ENCODE peak calls at places on chromosomes 4 and X, in five cellular contexts. N is activated CD8-positive, alpha-beta memory T cell treated with anti-CD3 and anti-CD28 coated beads, Interleukin-2, amount 50 U/mL, for 48 hours; O is RKO; S is M059J; F is hypothalamus. E is an unnamed sample.

GRCh38 chr4:178311992-178312391 is 869.8 kb upstream of the AGA start:
- DNase-seq in N (no peak), O (no peak), S (no peak), F (no peak), E (no peak)

GRCh38 chr4:156298230-156298629 is 344.6 kb upstream of the CTSO start:
- DNase-seq in N (no peak), O (no peak), S (peak), F (no peak), E (no peak)

GRCh38 chrX:124719060-124719459 is 372.7 kb downstream of the SH2D1A start:
- DNase-seq in N (no peak), O (no peak), S (no peak), F (no peak), E (no peak)

GRCh38 chr4:184417802-184418511 is 56.4 kb downstream of the IRF2 start:
- DNase-seq in N (no peak), O (peak), S (peak), F (peak), E (peak)

GRCh38 chrX:637660-638481 is 7.3 kb downstream of the SHOX start:
- DNase-seq in N (no peak), O (no peak), S (no peak), F (no peak), E (no peak)

GRCh38 chrX:115413246-115413878 is 123.8 kb downstream of the LUZP4 start:
- DNase-seq in N (no peak), O (no peak), S (peak), F (no peak), E (no peak)

GRCh38 chr4:118340109-118340508 is 12.7 kb downstream of the PRSS12 start:
- DNase-seq in N (no peak), O (no peak), S (no peak), F (no peak), E (no peak)

GRCh38 chrX:108001218-108001814 is 19.1 kb upstream of the TEX13B start:
- DNase-seq in N (no peak), O (peak), S (peak), F (no peak), E (peak)

GRCh38 chrX:39984191-39984956 is 113.4 kb downstream of the BCOR start:
- DNase-seq in N (no peak), O (no peak), S (no peak), F (no peak), E (peak)

GRCh38 chr4:86664959-86665358 is 70.8 kb downstream of the PTPN13 start:
- DNase-seq in N (no peak), O (no peak), S (peak), F (no peak), E (no peak)

GRCh38 chr4:112752510-112752909 is 115.6 kb downstream of the LARP7 start:
- DNase-seq in N (no peak), O (no peak), S (no peak), F (no peak), E (no peak)

GRCh38 chrX:18146954-18147353 is 73.7 kb downstream of the BEND2 start:
- DNase-seq in N (no peak), O (peak), S (peak), F (no peak), E (peak)

GRCh38 chr4:22473268-22473667 is 42.6 kb downstream of the ADGRA3 start:
- DNase-seq in N (no peak), O (peak), S (peak), F (no peak), E (peak)

GRCh38 chrX:130144509-130144908 is 21.1 kb downstream of the AIFM1 start:
- DNase-seq in N (no peak), O (no peak), S (no peak), F (no peak), E (peak)

GRCh38 chrX:68083510-68083909 is 349.8 kb downstream of the OPHN1 start:
- DNase-seq in N (no peak), O (no peak), S (no peak), F (no peak), E (no peak)

GRCh38 chrX:8711401-8711800 is 20.5 kb downstream of the ANOS1 start:
- DNase-seq in N (no peak), O (no peak), S (no peak), F (no peak), E (no peak)

GRCh38 chr4:132992686-132993085 is 156.4 kb upstream of the PCDH10 start:
- DNase-seq in N (no peak), O (no peak), S (no peak), F (no peak), E (no peak)

GRCh38 chr4:164779811-164780216 is 25.9 kb downstream of the SMIM31 start:
- DNase-seq in N (no peak), O (peak), S (peak), F (no peak), E (peak)

GRCh38 chrX:142688256-142688655 is 337.5 kb upstream of the SPANXN4 start:
- DNase-seq in N (no peak), O (no peak), S (no peak), F (no peak), E (no peak)

GRCh38 chr4:81682492-81682891 is 210.8 kb upstream of the RASGEF1B start:
- DNase-seq in N (no peak), O (no peak), S (no peak), F (no peak), E (no peak)

GRCh38 chr4:125994430-125994829 is 679.7 kb downstream of the FAT4 start:
- DNase-seq in N (no peak), O (no peak), S (no peak), F (no peak), E (no peak)

GRCh38 chr4:173448557-173448918 is 49.6 kb upstream of the SCRG1 start:
- DNase-seq in N (no peak), O (no peak), S (peak), F (no peak), E (no peak)

GRCh38 chr4:109801895-109802319 is at the start of gene CFI:
- DNase-seq in N (no peak), O (no peak), S (peak), F (no peak), E (peak)

GRCh38 chr4:7342581-7343352 is 92.0 kb downstream of the PSAPL1 start:
- DNase-seq in N (no peak), O (no peak), S (no peak), F (no peak), E (no peak)

GRCh38 chr4:156665779-156666366 is 305.7 kb downstream of the PDGFC start:
- DNase-seq in N (no peak), O (no peak), S (no peak), F (no peak), E (no peak)

GRCh38 chrX:63918611-63919010 is 133.6 kb upstream of the ARHGEF9 start:
- DNase-seq in N (no peak), O (peak), S (peak), F (no peak), E (peak)

GRCh38 chrX:150570512-150570911 is 2.1 kb downstream of the MTM1 start:
- DNase-seq in N (no peak), O (no peak), S (peak), F (no peak), E (no peak)

GRCh38 chrX:47498411-47498810 is 15.4 kb upstream of the ZNF41 start:
- DNase-seq in N (no peak), O (no peak), S (peak), F (no peak), E (no peak)

GRCh38 chr4:4341861-4342650 is 44.8 kb upstream of the NSG1 start:
- DNase-seq in N (no peak), O (no peak), S (no peak), F (no peak), E (no peak)

GRCh38 chr4:7021930-7022658 is 21.1 kb upstream of the TADA2B start:
- DNase-seq in N (no peak), O (no peak), S (peak), F (no peak), E (peak)

GRCh38 chr4:145482209-145483021 is 762 bp downstream of the SMAD1 start:
- DNase-seq in N (peak), O (peak), S (peak), F (peak), E (peak)

GRCh38 chr4:188297873-188298272 is 158.6 kb downstream of the TRIML1 start:
- DNase-seq in N (no peak), O (peak), S (peak), F (no peak), E (no peak)

GRCh38 chr4:119116925-119117900 is 18.4 kb upstream of the MYOZ2 start:
- DNase-seq in N (no peak), O (no peak), S (no peak), F (no peak), E (no peak)

GRCh38 chr4:67873116-67873515 is 10.7 kb downstream of the TMPRSS11D start:
- DNase-seq in N (no peak), O (no peak), S (no peak), F (no peak), E (no peak)

GRCh38 chrX:22345884-22346283 is 73.2 kb downstream of the CBLL2 start:
- DNase-seq in N (no peak), O (no peak), S (peak), F (no peak), E (no peak)

GRCh38 chr4:48483006-48483776 is at the start of gene SLC10A4:
- DNase-seq in N (peak), O (no peak), S (peak), F (no peak), E (no peak)

GRCh38 chrX:110846071-110846470 is 50.5 kb upstream of the CHRDL1 start:
- DNase-seq in N (no peak), O (no peak), S (peak), F (no peak), E (no peak)

E was measured in MCF 10A.